ENCODE peak calls at places on chromosome 4, in four cellular contexts. U, P, O and K are unnamed samples.

GRCh38 chr4:52001616-52002015 is 18.5 kb downstream of the LRRC66 start:
- DNase-seq in U (no peak), P (no peak), O (no peak), K (no peak)

GRCh38 chr4:40848981-40849380 is 99.2 kb downstream of the NSUN7 start:
- DNase-seq in U (no peak), P (no peak), O (no peak), K (no peak)

GRCh38 chr4:87354168-87355102 is 31.8 kb upstream of the HSD17B13 start:
- DNase-seq in U (no peak), P (no peak), O (no peak), K (no peak)

GRCh38 chr4:138537739-138538138 is 295.6 kb upstream of the SLC7A11 start:
- DNase-seq in U (no peak), P (no peak), O (no peak), K (no peak)

GRCh38 chr4:176065365-176066249 is at the start of gene WDR17:
- DNase-seq in U (peak; percentile 74), P (peak; percentile 98), O (peak; percentile 95), K (peak; percentile 83)

GRCh38 chr4:127917151-127917550 is 36.5 kb downstream of the PLK4 start:
- DNase-seq in U (no peak), P (peak; percentile 1), O (no peak), K (no peak)

GRCh38 chr4:52100062-52100461 is 49.0 kb downstream of the SPATA18 start:
- DNase-seq in U (no peak), P (no peak), O (no peak), K (no peak)

GRCh38 chr4:15244354-15244753 is 183.5 kb upstream of the C1QTNF7 start:
- DNase-seq in U (no peak), P (no peak), O (no peak), K (no peak)

GRCh38 chr4:40940317-40940720 is 190.6 kb downstream of the NSUN7 start:
- DNase-seq in U (no peak), P (no peak), O (no peak), K (no peak)

GRCh38 chr4:121070696-121071639 is 1.4 kb downstream of the NDNF start:
- DNase-seq in U (no peak), P (peak; percentile 67), O (peak; percentile 25), K (peak; percentile 61)

GRCh38 chr4:10171055-10171454 is 54.5 kb upstream of the WDR1 start:
- DNase-seq in U (no peak), P (no peak), O (no peak), K (no peak)

GRCh38 chr4:10175626-10176025 is 59.0 kb upstream of the WDR1 start:
- DNase-seq in U (no peak), P (no peak), O (no peak), K (no peak)

GRCh38 chr4:10173039-10173753 is 56.6 kb upstream of the WDR1 start:
- DNase-seq in U (peak; percentile 27), P (no peak), O (no peak), K (no peak)

GRCh38 chr4:10172278-10173038 is 55.9 kb upstream of the WDR1 start:
- DNase-seq in U (no peak), P (no peak), O (no peak), K (no peak)

DNA sequence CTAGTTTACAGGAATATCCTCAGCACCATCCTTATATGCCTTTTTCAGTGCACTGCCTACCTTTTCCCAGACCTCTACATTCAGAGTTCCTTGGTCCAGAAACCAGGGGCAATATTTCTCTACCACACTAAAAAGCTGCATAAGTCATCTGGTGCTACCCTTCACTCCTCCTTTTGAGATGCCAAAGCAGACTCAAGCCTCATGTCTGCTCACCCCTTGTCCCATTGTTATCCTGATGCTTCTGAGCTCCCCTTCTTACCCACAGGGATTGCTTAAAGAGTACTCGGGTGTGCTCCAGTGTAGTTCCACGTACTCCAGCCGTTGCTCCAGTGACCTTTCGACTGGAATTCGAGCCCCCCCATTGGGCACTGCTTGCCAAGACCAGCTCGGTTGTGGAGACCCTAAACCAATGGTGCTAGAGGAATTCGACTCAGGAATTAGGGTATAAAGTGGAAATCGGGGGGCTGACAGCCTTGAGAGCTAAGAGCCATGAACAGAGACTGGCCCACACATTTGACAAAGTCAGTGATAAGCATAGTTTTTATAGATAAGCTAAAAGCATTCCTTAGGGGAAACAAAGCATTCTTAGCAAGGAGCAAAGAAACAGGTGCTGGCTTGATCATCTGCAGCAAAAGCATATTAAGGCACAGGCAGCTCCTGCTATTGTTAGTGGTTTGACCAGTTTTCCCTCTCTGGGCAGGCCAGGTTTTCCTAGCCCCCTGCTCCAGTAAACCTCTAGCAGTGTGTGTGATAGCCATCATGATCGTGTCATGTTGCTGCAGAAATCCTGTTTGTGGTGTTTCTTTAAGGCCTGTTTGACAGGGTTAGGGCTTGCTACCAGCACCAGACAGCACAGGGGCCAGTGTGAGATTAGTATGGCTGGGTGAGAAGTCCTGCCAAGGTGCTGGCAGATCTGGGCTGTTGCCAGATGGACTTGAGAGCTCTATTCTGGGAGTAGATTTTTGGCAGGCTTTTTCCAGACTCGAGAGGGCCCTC is 57.5 kb upstream of the WDR1 start:
- DNase-seq in U (peak; percentile 24), P (peak; percentile 87), O (no peak), K (no peak)
- TF ChIP-seq CTCF in U (no peak), P (no peak), O (no peak), K (no peak)

DNA sequence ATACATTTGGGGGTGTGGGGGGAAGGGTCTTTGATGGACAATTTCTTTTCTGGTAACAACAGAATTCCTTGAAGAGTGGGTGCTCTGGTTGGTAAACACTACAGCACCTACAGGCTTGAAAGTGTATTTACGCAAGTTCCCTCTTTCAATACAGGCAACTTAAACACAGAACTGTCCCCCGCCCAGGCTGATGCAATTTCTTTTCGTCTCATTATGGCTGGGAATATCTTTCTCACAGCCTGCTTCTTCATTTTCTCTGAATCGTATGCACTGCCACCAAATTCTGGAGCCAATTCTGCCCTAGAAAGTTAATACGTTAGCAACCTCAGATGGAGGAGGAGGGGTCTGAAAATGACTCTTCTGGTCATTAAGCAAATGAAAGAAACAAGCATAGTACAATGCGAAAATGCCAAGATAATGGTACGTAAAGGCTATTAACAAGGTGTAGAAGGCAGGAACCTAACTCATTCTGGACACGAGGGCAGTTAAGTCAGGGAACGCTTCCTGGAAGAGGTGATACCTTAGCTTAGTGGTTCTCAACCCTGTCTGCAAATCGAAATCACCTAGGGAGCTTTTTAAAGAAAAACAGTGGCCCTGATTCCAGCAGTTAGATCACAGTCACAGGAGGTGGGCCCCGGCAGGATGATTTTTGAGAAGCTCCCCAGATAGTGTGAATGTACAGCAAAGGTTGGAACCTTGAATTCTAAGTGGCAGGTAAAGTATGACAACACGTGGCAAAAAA is 1.0 kb downstream of the AGA start:
- DNase-seq in U (no peak), P (no peak), O (peak; percentile 17), K (no peak)
- TF ChIP-seq CTCF in U (no peak), P (peak; percentile 14), O (no peak), K (peak; percentile 18)

GRCh38 chr4:23837366-23837765 is 52.5 kb downstream of the PPARGC1A start:
- DNase-seq in U (no peak), P (no peak), O (no peak), K (no peak)

GRCh38 chr4:23835814-23836478 is 53.9 kb downstream of the PPARGC1A start:
- DNase-seq in U (no peak), P (no peak), O (no peak), K (no peak)

GRCh38 chr4:23839279-23839678 is 50.6 kb downstream of the PPARGC1A start:
- DNase-seq in U (no peak), P (no peak), O (no peak), K (no peak)

GRCh38 chr4:23838131-23838530 is 51.7 kb downstream of the PPARGC1A start:
- DNase-seq in U (no peak), P (no peak), O (no peak), K (no peak)
- TF ChIP-seq CTCF in U (no peak), P (no peak), O (no peak), K (no peak)

DNA sequence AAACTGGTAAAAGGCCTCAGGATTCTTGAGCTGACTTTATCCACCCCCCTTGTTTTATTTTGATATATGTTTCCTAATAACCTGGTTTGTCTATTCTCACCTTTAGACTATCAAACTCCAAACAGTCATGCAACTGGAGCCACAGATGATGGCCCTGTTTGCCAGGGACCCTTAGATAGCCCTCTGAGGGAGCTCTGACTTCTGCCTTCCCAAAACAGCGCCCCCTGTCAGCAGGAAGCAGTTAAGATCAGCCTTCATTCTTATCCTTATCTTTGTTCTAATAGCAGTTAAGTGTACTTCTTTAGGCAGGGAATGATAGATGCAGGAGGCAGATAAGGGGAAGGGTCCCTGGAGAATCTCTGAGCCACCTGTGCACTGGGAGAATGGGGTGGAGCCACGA is 27.5 kb upstream of the CXCL13 start:
- DNase-seq in U (no peak), P (no peak), O (no peak), K (no peak)
- TF ChIP-seq CTCF in U (no peak), P (peak; percentile 22), O (no peak), K (no peak)

GRCh38 chr4:8916914-8917305 is 45.3 kb upstream of the HMX1 start:
- DNase-seq in U (peak; percentile 9), P (no peak), O (no peak), K (no peak)
- TF ChIP-seq CTCF in U (no peak), P (no peak), O (no peak), K (no peak)

GRCh38 chr4:100509386-100509785 is 8.4 kb downstream of the EMCN start:
- DNase-seq in U (no peak), P (no peak), O (no peak), K (no peak)

GRCh38 chr4:100508691-100509090 is 9.1 kb downstream of the EMCN start:
- DNase-seq in U (no peak), P (no peak), O (no peak), K (no peak)

GRCh38 chr4:100504086-100504874 is 13.5 kb downstream of the EMCN start:
- DNase-seq in U (no peak), P (no peak), O (no peak), K (no peak)
- TF ChIP-seq CTCF in U (no peak), P (no peak), O (peak; percentile 15), K (no peak)

GRCh38 chr4:173231916-173232315 is 63.3 kb downstream of the GALNT7 start:
- DNase-seq in U (no peak), P (no peak), O (no peak), K (no peak)
- TF ChIP-seq CTCF in U (no peak), P (peak; percentile 41), O (peak; percentile 17), K (no peak)